ENCODE peak calls at places on chromosomes 12 and 14, in eight cellular contexts. Q is CD4-positive, CD25-positive, alpha-beta regulatory T cell; V is activated CD4-positive, CD25-positive, alpha-beta regulatory T cell; L is left colon; Y is EL; U is kidney tubule cell; C is GM04504; D is AG20443. M is an unnamed sample.
A peak's percentile ranks its signal among the peaks of the same experiment; 100 is the strongest.

GRCh38 chr12:11922361-11922760 is 148.4 kb upstream of the BCL2L14 start:
- DNase-seq in Q (no peak), V (no peak), L (no peak), Y (no peak), U (peak; percentile 30), C (no peak), D (no peak), M (no peak)

GRCh38 chr12:43208627-43209026 is 343.4 kb downstream of the ADAMTS20 start:
- DNase-seq in Q (no peak), V (no peak), L (no peak), Y (no peak), U (peak; percentile 96), C (no peak), D (no peak), M (peak; percentile 74)

GRCh38 chr14:70754989-70755388 is 54.3 kb downstream of the MAP3K9 start:
- DNase-seq in Q (no peak), V (no peak), L (no peak), Y (peak; percentile 49), U (peak; percentile 99), C (no peak), D (no peak), M (peak; percentile 60)

GRCh38 chr12:122950276-122950675 is 16.0 kb downstream of the ABCB9 start:
- DNase-seq in Q (no peak), V (no peak), L (no peak), Y (no peak), U (no peak), C (no peak), D (no peak), M (no peak)

GRCh38 chr12:52499836-52500560 is 6.9 kb upstream of the KRT6A start:
- DNase-seq in Q (no peak), V (no peak), L (no peak), Y (peak; percentile 53), U (no peak), C (no peak), D (no peak), M (peak; percentile 69)

GRCh38 chr14:27485193-27485592 is 887.4 kb upstream of the NOVA1 start:
- DNase-seq in Q (no peak), V (no peak), L (no peak), Y (no peak), U (no peak), C (no peak), D (no peak), M (no peak)

GRCh38 chr12:59595097-59595496 is 732 bp upstream of the SLC16A7 start:
- DNase-seq in Q (no peak), V (no peak), L (no peak), Y (no peak), U (no peak), C (no peak), D (no peak), M (no peak)

GRCh38 chr14:89509891-89510290 is 92.9 kb upstream of the FOXN3 start:
- DNase-seq in Q (no peak), V (no peak), L (no peak), Y (peak; percentile 86), U (peak; percentile 49), C (peak; percentile 15), D (no peak), M (peak; percentile 83)

GRCh38 chr14:90828642-90829487 is 12.6 kb upstream of the TTC7B start:
- DNase-seq in Q (no peak), V (no peak), L (no peak), Y (no peak), U (no peak), C (no peak), D (no peak), M (no peak)

GRCh38 chr14:24817638-24818053 is 183.7 kb upstream of the GZMB start:
- DNase-seq in Q (no peak), V (no peak), L (no peak), Y (no peak), U (peak; percentile 7), C (no peak), D (peak; percentile 25), M (no peak)

GRCh38 chr12:3313655-3314305 is 177.2 kb upstream of the PRMT8 start:
- DNase-seq in Q (no peak), V (no peak), L (no peak), Y (peak; percentile 53), U (peak; percentile 25), C (no peak), D (peak; percentile 39), M (no peak)

GRCh38 chr14:32224731-32225377 is 21.8 kb upstream of the RNU6-8 start:
- DNase-seq in Q (no peak), V (no peak), L (peak; percentile 33), Y (peak; percentile 73), U (peak; percentile 76), C (no peak), D (peak; percentile 72), M (peak; percentile 62)

GRCh38 chr14:64723691-64724577 is 19.7 kb downstream of the PLEKHG3 start:
- DNase-seq in Q (no peak), V (no peak), L (no peak), Y (no peak), U (peak; percentile 85), C (no peak), D (no peak), M (no peak)